ENCODE peak calls at places on chromosomes 13 and 19, in ten cellular contexts. H is lower leg skin; O is islet precursor cell; N is cardiac muscle cell; S is stimulated activated CD4-positive, alpha-beta T cell treated with anti-CD3 and anti-CD28 coated beads, TNF-alpha, amount 100 ng/mL, for 48 hours; F is heart right ventricle; T is HAP-1; W is psoas muscle; Y is kidney glomerular epithelial cell; L is activated CD4-positive, alpha-beta T cell treated with anti-CD3 and anti-CD28 coated beads for 1 hour. Q is an unnamed sample.

GRCh38 chr13:63731896-63732295 is 2316.2 kb upstream of the PCDH20 start:
- DNase-seq in H (no peak), O (no peak), N (no peak), S (no peak), F (no peak), T (no peak), W (no peak), Y (peak; percentile 71), L (no peak), Q (no peak)

GRCh38 chr19:16325671-16326400 is 1.2 kb downstream of the KLF2 start:
- DNase-seq in H (no peak), O (peak; percentile 64), N (peak; percentile 52), S (no peak), F (no peak), T (no peak), W (peak; percentile 70), Y (no peak), L (peak; percentile 43), Q (no peak)

GRCh38 chr19:5071579-5071978 is 102.7 kb downstream of the KDM4B start:
- DNase-seq in H (no peak), O (no peak), N (no peak), S (no peak), F (no peak), T (no peak), W (no peak), Y (no peak), L (no peak), Q (no peak)

GRCh38 chr13:102569488-102569887 is 27.3 kb upstream of the TPP2 start:
- DNase-seq in H (no peak), O (no peak), N (peak; percentile 48), S (no peak), F (no peak), T (no peak), W (no peak), Y (no peak), L (no peak), Q (no peak)

GRCh38 chr13:33168326-33168960 is 117.1 kb downstream of the STARD13 start:
- DNase-seq in H (no peak), O (no peak), N (no peak), S (no peak), F (no peak), T (no peak), W (no peak), Y (no peak), L (no peak), Q (no peak)

GRCh38 chr19:958967-959685 is 25.0 kb upstream of the WDR18 start:
- DNase-seq in H (no peak), O (peak; percentile 77), N (peak; percentile 35), S (peak; percentile 40), F (no peak), T (no peak), W (no peak), Y (peak; percentile 30), L (no peak), Q (no peak)

GRCh38 chr13:73421310-73421912 is 362.6 kb downstream of the KLF5 start:
- DNase-seq in H (no peak), O (no peak), N (no peak), S (peak; percentile 29), F (no peak), T (no peak), W (no peak), Y (peak; percentile 43), L (no peak), Q (no peak)

GRCh38 chr19:4587527-4587926 is 28.0 kb upstream of the SEMA6B start:
- DNase-seq in H (no peak), O (no peak), N (no peak), S (no peak), F (no peak), T (no peak), W (no peak), Y (no peak), L (no peak), Q (no peak)

GRCh38 chr13:62524061-62524460 is 1108.4 kb upstream of the PCDH20 start:
- DNase-seq in H (no peak), O (no peak), N (no peak), S (no peak), F (no peak), T (no peak), W (no peak), Y (no peak), L (no peak), Q (no peak)

Q was measured in CMK.